ENCODE peak calls at places on chromosomes 6 and 20, in eight cellular contexts. One of them, this sample, is unnamed.

GRCh38 chr6:112501705-112502104 is 154.6 kb downstream of the RFPL4B start:
- DNase-seq in upper lobe of left lung: no peak
- DNase-seq in body of pancreas: peak
- DNase-seq in uterus: no peak
- DNase-seq in stomach: no peak
- DNase-seq in spleen: no peak
- DNase-seq in HCT116: no peak
- DNase-seq in transverse colon: no peak
- DNase-seq in this sample: no peak

GRCh38 chr20:56653221-56653620 is 24.1 kb downstream of the TFAP2C start:
- DNase-seq in upper lobe of left lung: no peak
- DNase-seq in body of pancreas: no peak
- DNase-seq in uterus: no peak
- DNase-seq in stomach: no peak
- DNase-seq in spleen: no peak
- DNase-seq in HCT116: no peak
- DNase-seq in transverse colon: no peak
- DNase-seq in this sample: no peak

GRCh38 chr6:129730477-129731165 is 20.6 kb upstream of the ARHGAP18 start:
- DNase-seq in upper lobe of left lung: no peak
- DNase-seq in body of pancreas: peak
- DNase-seq in uterus: no peak
- DNase-seq in stomach: no peak
- DNase-seq in spleen: no peak
- DNase-seq in HCT116: no peak
- DNase-seq in transverse colon: no peak
- DNase-seq in this sample: no peak

GRCh38 chr6:53042112-53042511 is 23.1 kb upstream of the FBXO9 start:
- DNase-seq in upper lobe of left lung: no peak
- DNase-seq in body of pancreas: no peak
- DNase-seq in uterus: no peak
- DNase-seq in stomach: no peak
- DNase-seq in spleen: no peak
- DNase-seq in HCT116: peak
- DNase-seq in transverse colon: no peak
- DNase-seq in this sample: no peak

GRCh38 chr20:37356961-37357371 is 11.0 kb downstream of the SRC start:
- DNase-seq in upper lobe of left lung: peak
- DNase-seq in body of pancreas: no peak
- DNase-seq in uterus: no peak
- DNase-seq in stomach: no peak
- DNase-seq in spleen: peak
- DNase-seq in HCT116: no peak
- DNase-seq in transverse colon: no peak
- DNase-seq in this sample: peak

GRCh38 chr20:890671-891070 is 25.5 kb downstream of the ANGPT4 start:
- DNase-seq in upper lobe of left lung: no peak
- DNase-seq in body of pancreas: no peak
- DNase-seq in uterus: no peak
- DNase-seq in stomach: no peak
- DNase-seq in spleen: peak
- DNase-seq in HCT116: no peak
- DNase-seq in transverse colon: no peak
- DNase-seq in this sample: no peak

GRCh38 chr20:57032847-57033246 is 233.6 kb downstream of the BMP7 start:
- DNase-seq in upper lobe of left lung: no peak
- DNase-seq in body of pancreas: no peak
- DNase-seq in uterus: no peak
- DNase-seq in stomach: no peak
- DNase-seq in spleen: no peak
- DNase-seq in HCT116: no peak
- DNase-seq in transverse colon: no peak
- DNase-seq in this sample: no peak

GRCh38 chr20:61436674-61437279 is 184.7 kb downstream of the CDH4 start:
- DNase-seq in upper lobe of left lung: no peak
- DNase-seq in body of pancreas: no peak
- DNase-seq in uterus: no peak
- DNase-seq in stomach: no peak
- DNase-seq in spleen: no peak
- DNase-seq in HCT116: no peak
- DNase-seq in transverse colon: no peak
- DNase-seq in this sample: no peak

GRCh38 chr6:105628156-105628860 is 225.4 kb upstream of the PREP start:
- DNase-seq in upper lobe of left lung: no peak
- DNase-seq in body of pancreas: no peak
- DNase-seq in uterus: no peak
- DNase-seq in stomach: no peak
- DNase-seq in spleen: no peak
- DNase-seq in HCT116: no peak
- DNase-seq in transverse colon: no peak
- DNase-seq in this sample: no peak

GRCh38 chr20:33681728-33682353 is 4.3 kb downstream of the E2F1 start:
- DNase-seq in upper lobe of left lung: no peak
- DNase-seq in body of pancreas: no peak
- DNase-seq in uterus: no peak
- DNase-seq in stomach: no peak
- DNase-seq in spleen: no peak
- DNase-seq in HCT116: no peak
- DNase-seq in transverse colon: no peak
- DNase-seq in this sample: no peak

GRCh38 chr6:139580592-139581484 is 206.4 kb upstream of the CITED2 start:
- DNase-seq in upper lobe of left lung: no peak
- DNase-seq in body of pancreas: no peak
- DNase-seq in uterus: no peak
- DNase-seq in stomach: no peak
- DNase-seq in spleen: no peak
- DNase-seq in HCT116: no peak
- DNase-seq in transverse colon: no peak
- DNase-seq in this sample: no peak

GRCh38 chr6:160979063-160979708 is 12.4 kb upstream of the MAP3K4 start:
- DNase-seq in upper lobe of left lung: no peak
- DNase-seq in body of pancreas: peak
- DNase-seq in uterus: peak
- DNase-seq in stomach: no peak
- DNase-seq in spleen: no peak
- DNase-seq in HCT116: no peak
- DNase-seq in transverse colon: no peak
- DNase-seq in this sample: no peak

GRCh38 chr6:138028893-138029292 is 78.3 kb downstream of the PERP start:
- DNase-seq in upper lobe of left lung: no peak
- DNase-seq in body of pancreas: no peak
- DNase-seq in uterus: no peak
- DNase-seq in stomach: no peak
- DNase-seq in spleen: no peak
- DNase-seq in HCT116: no peak
- DNase-seq in transverse colon: no peak
- DNase-seq in this sample: no peak

GRCh38 chr6:166289181-166290061 is 18.8 kb downstream of the PRR18 start:
- DNase-seq in upper lobe of left lung: no peak
- DNase-seq in body of pancreas: no peak
- DNase-seq in uterus: no peak
- DNase-seq in stomach: no peak
- DNase-seq in spleen: no peak
- DNase-seq in HCT116: no peak
- DNase-seq in transverse colon: no peak
- DNase-seq in this sample: no peak

GRCh38 chr20:41364967-41365765 is 1.5 kb downstream of the EMILIN3 start:
- DNase-seq in upper lobe of left lung: no peak
- DNase-seq in body of pancreas: no peak
- DNase-seq in uterus: no peak
- DNase-seq in stomach: no peak
- DNase-seq in spleen: no peak
- DNase-seq in HCT116: no peak
- DNase-seq in transverse colon: no peak
- DNase-seq in this sample: no peak

GRCh38 chr6:77326029-77326428 is 137.3 kb downstream of the HTR1B start:
- DNase-seq in upper lobe of left lung: no peak
- DNase-seq in body of pancreas: no peak
- DNase-seq in uterus: no peak
- DNase-seq in stomach: no peak
- DNase-seq in spleen: no peak
- DNase-seq in HCT116: no peak
- DNase-seq in transverse colon: no peak
- DNase-seq in this sample: no peak

GRCh38 chr20:10648651-10649050 is 25.1 kb downstream of the JAG1 start:
- DNase-seq in upper lobe of left lung: no peak
- DNase-seq in body of pancreas: no peak
- DNase-seq in uterus: no peak
- DNase-seq in stomach: no peak
- DNase-seq in spleen: no peak
- DNase-seq in HCT116: no peak
- DNase-seq in transverse colon: peak
- DNase-seq in this sample: no peak

GRCh38 chr6:163288915-163289314 is 125.6 kb upstream of the QKI start:
- DNase-seq in upper lobe of left lung: no peak
- DNase-seq in body of pancreas: no peak
- DNase-seq in uterus: no peak
- DNase-seq in stomach: no peak
- DNase-seq in spleen: no peak
- DNase-seq in HCT116: no peak
- DNase-seq in transverse colon: no peak
- DNase-seq in this sample: no peak

GRCh38 chr6:123402052-123402451 is 234.7 kb downstream of the TRDN start:
- DNase-seq in upper lobe of left lung: no peak
- DNase-seq in body of pancreas: no peak
- DNase-seq in uterus: no peak
- DNase-seq in stomach: no peak
- DNase-seq in spleen: no peak
- DNase-seq in HCT116: no peak
- DNase-seq in transverse colon: no peak
- DNase-seq in this sample: no peak

GRCh38 chr20:17637413-17637780 is 44.6 kb downstream of the RRBP1 start:
- DNase-seq in upper lobe of left lung: no peak
- DNase-seq in body of pancreas: peak
- DNase-seq in uterus: no peak
- DNase-seq in stomach: no peak
- DNase-seq in spleen: no peak
- DNase-seq in HCT116: no peak
- DNase-seq in transverse colon: no peak
- DNase-seq in this sample: no peak

DNA sequence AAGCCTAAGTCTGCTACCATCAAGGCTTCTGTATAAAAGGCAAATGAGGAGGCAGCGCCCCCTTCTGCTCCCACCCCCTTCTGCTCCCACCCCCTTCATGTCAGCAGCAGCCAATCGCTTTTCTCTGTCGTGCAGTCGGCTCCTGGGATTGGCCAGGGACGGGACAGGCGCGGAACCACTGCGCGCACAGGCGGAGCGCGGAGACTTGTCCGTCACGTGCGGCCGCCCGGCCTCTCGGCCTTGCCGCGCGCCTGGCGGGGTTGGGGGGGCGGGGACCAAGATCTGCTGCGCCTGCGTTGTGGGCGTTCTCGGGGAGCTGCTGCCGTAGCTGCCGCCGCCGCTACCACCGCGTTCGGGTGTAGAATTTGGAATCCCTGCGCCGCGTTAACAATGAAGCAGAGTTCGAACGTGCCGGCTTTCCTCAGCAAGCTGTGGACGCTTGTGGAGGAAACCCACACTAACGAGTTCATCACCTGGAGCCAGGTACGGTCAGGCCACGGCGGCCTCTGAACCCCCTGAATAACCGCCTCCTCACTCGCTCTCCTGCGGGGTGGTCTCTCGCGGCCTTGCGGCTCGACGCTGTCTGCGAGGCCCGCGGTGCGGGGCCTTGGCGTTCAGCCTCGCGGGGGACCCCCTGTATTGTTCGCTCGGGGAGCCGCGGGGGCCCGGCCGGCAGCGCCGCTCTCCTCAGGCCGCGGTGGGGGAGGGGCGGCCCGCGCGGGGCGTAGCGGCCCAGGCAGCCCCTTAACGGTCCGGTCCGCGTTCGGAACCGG is at the start of gene HSF2:
- DNase-seq in upper lobe of left lung: peak
- DNase-seq in body of pancreas: peak
- DNase-seq in uterus: peak
- DNase-seq in stomach: peak
- DNase-seq in spleen: peak
- DNase-seq in HCT116: peak
- DNase-seq in transverse colon: peak
- DNase-seq in this sample: peak
- TF ChIP-seq POLR2A in upper lobe of left lung: peak
- TF ChIP-seq POLR2A in body of pancreas: peak
- TF ChIP-seq POLR2A in uterus: peak
- TF ChIP-seq POLR2A in stomach: no peak
- TF ChIP-seq POLR2A in spleen: no peak
- TF ChIP-seq POLR2A in HCT116: no peak
- TF ChIP-seq POLR2A in transverse colon: peak
- TF ChIP-seq POLR2A in this sample: no peak

GRCh38 chr6:296151-297122 is 4.2 kb downstream of the DUSP22 start:
- DNase-seq in upper lobe of left lung: no peak
- DNase-seq in body of pancreas: peak
- DNase-seq in uterus: no peak
- DNase-seq in stomach: no peak
- DNase-seq in spleen: peak
- DNase-seq in HCT116: no peak
- DNase-seq in transverse colon: peak
- DNase-seq in this sample: peak
- TF ChIP-seq POLR2A in upper lobe of left lung: no peak
- TF ChIP-seq POLR2A in body of pancreas: no peak
- TF ChIP-seq POLR2A in uterus: no peak
- TF ChIP-seq POLR2A in stomach: no peak
- TF ChIP-seq POLR2A in spleen: no peak
- TF ChIP-seq POLR2A in HCT116: no peak
- TF ChIP-seq POLR2A in transverse colon: no peak
- TF ChIP-seq POLR2A in this sample: no peak

DNA sequence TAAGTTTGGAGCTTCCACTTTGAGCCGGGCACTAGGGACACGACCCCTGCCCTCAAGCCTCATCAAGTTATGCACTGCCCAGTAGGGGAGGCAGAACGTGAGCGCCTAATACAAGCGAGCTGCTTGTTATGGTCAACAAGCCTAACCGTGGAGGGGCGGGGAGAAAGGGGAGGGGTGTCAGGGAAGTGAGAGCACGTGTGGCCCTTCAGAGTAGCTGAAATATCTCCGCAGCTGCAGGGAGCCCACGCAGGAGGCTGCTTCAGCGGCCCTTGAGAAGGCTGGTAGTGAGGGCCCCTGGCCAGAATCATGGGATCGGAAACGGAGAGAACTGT is 713 bp downstream of the ALDH5A1 start:
- DNase-seq in upper lobe of left lung: no peak
- DNase-seq in body of pancreas: peak
- DNase-seq in uterus: peak
- DNase-seq in stomach: peak
- DNase-seq in spleen: peak
- DNase-seq in HCT116: peak
- DNase-seq in transverse colon: peak
- DNase-seq in this sample: peak
- TF ChIP-seq POLR2A in upper lobe of left lung: no peak
- TF ChIP-seq POLR2A in body of pancreas: no peak
- TF ChIP-seq POLR2A in uterus: no peak
- TF ChIP-seq POLR2A in stomach: no peak
- TF ChIP-seq POLR2A in spleen: no peak
- TF ChIP-seq POLR2A in HCT116: no peak
- TF ChIP-seq POLR2A in transverse colon: peak
- TF ChIP-seq POLR2A in this sample: no peak

GRCh38 chr6:46331461-46331860 is 159.8 kb downstream of the RCAN2 start:
- DNase-seq in upper lobe of left lung: no peak
- DNase-seq in body of pancreas: no peak
- DNase-seq in uterus: no peak
- DNase-seq in stomach: no peak
- DNase-seq in spleen: no peak
- DNase-seq in HCT116: no peak
- DNase-seq in transverse colon: no peak
- DNase-seq in this sample: no peak
- TF ChIP-seq POLR2A in upper lobe of left lung: no peak
- TF ChIP-seq POLR2A in body of pancreas: no peak
- TF ChIP-seq POLR2A in uterus: no peak
- TF ChIP-seq POLR2A in stomach: no peak
- TF ChIP-seq POLR2A in spleen: no peak
- TF ChIP-seq POLR2A in HCT116: no peak
- TF ChIP-seq POLR2A in transverse colon: no peak
- TF ChIP-seq POLR2A in this sample: no peak

This sample was measured in Peyer's patch.